ENCODE peak calls at places on chromosomes 13 and 19, in ten cellular contexts. Q is BJ, M is PC-9, B is pancreas, N is lower leg skin, E is left lung, L is tibial nerve, S is heart left ventricle, F is psoas muscle, D is AG10803. K is an unnamed sample.

GRCh38 chr19:29635963-29636362 is 29.3 kb upstream of the PLEKHF1 start:
- DNase-seq in Q (no peak), D (no peak), L (no peak), F (no peak), S (no peak), B (peak), N (no peak), M (no peak), E (no peak), K (no peak)

GRCh38 chr13:21079761-21080730 is 18.7 kb upstream of the LATS2 start:
- DNase-seq in S (peak), L (no peak), N (no peak), E (no peak), B (no peak), M (peak), D (peak), Q (peak), F (no peak), K (peak)

GRCh38 chr19:55146648-55147218 is 2.3 kb downstream of the TNNT1 start:
- DNase-seq in M (peak), F (peak), L (no peak), B (no peak), S (no peak), D (no peak), N (no peak), Q (no peak), E (no peak), K (no peak)

GRCh38 chr13:61294467-61295186 is 121.0 kb downstream of the PCDH20 start:
- DNase-seq in Q (no peak), N (no peak), B (no peak), L (no peak), E (no peak), S (no peak), F (no peak), D (no peak), M (no peak), K (no peak)

GRCh38 chr13:65378943-65379519 is 1851.1 kb downstream of the PCDH9 start:
- DNase-seq in N (no peak), S (no peak), D (peak), E (no peak), F (no peak), Q (no peak), B (no peak), L (no peak), M (no peak), K (no peak)

GRCh38 chr13:79990048-79990447 is 350.9 kb downstream of the SPRY2 start:
- DNase-seq in E (no peak), L (no peak), S (no peak), F (no peak), D (peak), M (no peak), Q (no peak), N (no peak), B (no peak), K (no peak)

GRCh38 chr13:29154390-29154789 is 334.3 kb downstream of the MTUS2 start:
- DNase-seq in N (no peak), M (no peak), L (no peak), E (no peak), D (peak), Q (no peak), F (no peak), B (no peak), S (no peak), K (no peak)

GRCh38 chr19:5470264-5470671 is 15.1 kb downstream of the ZNRF4 start:
- DNase-seq in N (peak), D (no peak), F (no peak), S (no peak), M (peak), B (no peak), E (no peak), L (no peak), Q (no peak), K (no peak)

GRCh38 chr19:58401825-58402433 is 6.5 kb downstream of the RNF225 start:
- DNase-seq in M (no peak), N (no peak), Q (no peak), E (no peak), L (no peak), S (no peak), F (no peak), D (no peak), B (no peak), K (no peak)

GRCh38 chr19:49687566-49688316 is 1.7 kb upstream of the ADM5 start:
- DNase-seq in F (no peak), L (no peak), Q (no peak), M (no peak), E (no peak), S (no peak), N (no peak), D (no peak), B (no peak), K (no peak)

GRCh38 chr19:3722443-3723109 is 14.4 kb downstream of the TJP3 start:
- DNase-seq in M (peak), B (peak), F (no peak), N (no peak), S (no peak), E (no peak), D (no peak), L (no peak), Q (no peak), K (no peak)

GRCh38 chr13:113746143-113746525 is 12.9 kb upstream of the TMEM255B start:
- DNase-seq in N (no peak), L (no peak), M (no peak), Q (no peak), S (no peak), E (no peak), B (peak), F (no peak), D (no peak), K (no peak)

GRCh38 chr13:98309569-98310335 is 132.7 kb upstream of the RNF113B start:
- DNase-seq in D (no peak), L (no peak), Q (no peak), M (no peak), S (no peak), N (no peak), B (no peak), E (no peak), F (no peak), K (no peak)

GRCh38 chr13:98305670-98306069 is 128.6 kb upstream of the RNF113B start:
- DNase-seq in Q (no peak), L (no peak), S (no peak), M (no peak), D (no peak), E (no peak), N (no peak), F (no peak), B (no peak), K (no peak)

GRCh38 chr13:98307392-98307743 is 130.3 kb upstream of the RNF113B start:
- DNase-seq in B (no peak), L (no peak), Q (no peak), D (no peak), F (no peak), E (no peak), S (peak), M (no peak), N (no peak), K (no peak)

GRCh38 chr13:98308525-98308911 is 131.4 kb upstream of the RNF113B start:
- DNase-seq in N (no peak), E (no peak), F (no peak), S (no peak), L (no peak), M (no peak), B (no peak), D (no peak), Q (no peak), K (no peak)

GRCh38 chr13:98307744-98308524 is 130.9 kb upstream of the RNF113B start:
- DNase-seq in Q (no peak), B (no peak), E (no peak), S (no peak), D (peak), N (no peak), M (no peak), F (no peak), L (no peak), K (no peak)
- H3K4me3 ChIP-seq in Q (no peak), B (no peak), E (no peak), S (no peak), D (no peak), N (no peak), M (no peak), F (peak), L (no peak), K (no peak)

GRCh38 chr13:81539643-81540150 is 1198.8 kb upstream of the SPRY2 start:
- DNase-seq in M (no peak), Q (no peak), S (no peak), L (no peak), N (no peak), E (no peak), B (no peak), F (no peak), D (no peak), K (no peak)

GRCh38 chr13:81540777-81541176 is 1199.9 kb upstream of the SPRY2 start:
- DNase-seq in B (no peak), D (no peak), F (no peak), L (no peak), N (no peak), E (no peak), Q (no peak), S (no peak), M (no peak), K (no peak)
- TF ChIP-seq CTCF in B (peak), D (no peak), F (no peak), L (no peak), N (no peak), E (no peak), Q (no peak), S (no peak), M (peak), K (peak)

DNA sequence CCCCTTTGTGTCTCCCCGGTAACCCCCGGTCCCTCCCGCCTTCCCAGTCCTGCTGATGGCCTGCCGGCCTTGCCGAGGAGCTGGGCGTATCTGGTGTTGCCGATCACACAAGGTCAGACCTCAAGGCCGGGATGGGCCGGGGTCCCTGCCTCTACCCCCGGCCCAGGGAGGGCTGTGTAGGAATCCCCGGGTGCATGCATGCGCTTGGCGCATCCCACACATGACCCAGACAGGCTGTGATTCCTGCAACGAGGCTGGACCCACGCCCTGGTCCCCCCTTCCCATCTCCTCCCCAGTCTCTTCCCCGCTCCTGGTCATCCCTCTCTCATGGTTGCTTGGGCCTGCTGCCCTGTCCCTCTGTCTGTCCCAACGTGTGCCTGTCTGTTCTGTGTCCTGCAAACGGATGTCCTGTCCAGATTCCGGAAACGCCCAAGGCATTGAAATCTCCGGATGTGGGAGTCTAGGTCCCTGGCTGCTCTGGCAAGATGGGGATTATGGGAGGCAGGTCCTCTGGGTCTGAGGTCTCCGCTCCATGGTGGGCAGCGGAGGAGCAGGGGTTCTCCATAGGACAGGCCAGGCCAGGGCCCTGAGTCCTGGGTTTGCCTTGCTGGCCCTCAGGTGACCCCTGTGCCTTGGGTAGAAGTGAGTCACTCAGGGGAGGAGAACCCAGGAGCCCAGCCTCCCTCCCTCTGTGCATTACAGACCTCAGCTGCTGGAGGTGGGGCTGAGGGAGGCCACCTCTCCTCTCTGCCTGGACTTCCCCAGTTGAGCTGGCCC is 1.6 kb downstream of the PKN1 start:
- DNase-seq in N (peak), D (peak), B (no peak), F (peak), M (peak), L (no peak), Q (peak), E (peak), S (peak), K (peak)
- H3K4me3 ChIP-seq in N (no peak), D (peak), B (no peak), F (peak), M (peak), L (no peak), Q (peak), E (peak), S (peak), K (peak)

GRCh38 chr13:71240906-71241305 is 626.1 kb downstream of the DACH1 start:
- DNase-seq in M (no peak), E (no peak), Q (no peak), N (no peak), D (no peak), L (no peak), B (no peak), F (no peak), S (no peak), K (no peak)
- TF ChIP-seq CTCF in M (no peak), E (peak), Q (no peak), N (no peak), D (no peak), L (no peak), B (peak), F (peak), S (no peak), K (peak)

DNA sequence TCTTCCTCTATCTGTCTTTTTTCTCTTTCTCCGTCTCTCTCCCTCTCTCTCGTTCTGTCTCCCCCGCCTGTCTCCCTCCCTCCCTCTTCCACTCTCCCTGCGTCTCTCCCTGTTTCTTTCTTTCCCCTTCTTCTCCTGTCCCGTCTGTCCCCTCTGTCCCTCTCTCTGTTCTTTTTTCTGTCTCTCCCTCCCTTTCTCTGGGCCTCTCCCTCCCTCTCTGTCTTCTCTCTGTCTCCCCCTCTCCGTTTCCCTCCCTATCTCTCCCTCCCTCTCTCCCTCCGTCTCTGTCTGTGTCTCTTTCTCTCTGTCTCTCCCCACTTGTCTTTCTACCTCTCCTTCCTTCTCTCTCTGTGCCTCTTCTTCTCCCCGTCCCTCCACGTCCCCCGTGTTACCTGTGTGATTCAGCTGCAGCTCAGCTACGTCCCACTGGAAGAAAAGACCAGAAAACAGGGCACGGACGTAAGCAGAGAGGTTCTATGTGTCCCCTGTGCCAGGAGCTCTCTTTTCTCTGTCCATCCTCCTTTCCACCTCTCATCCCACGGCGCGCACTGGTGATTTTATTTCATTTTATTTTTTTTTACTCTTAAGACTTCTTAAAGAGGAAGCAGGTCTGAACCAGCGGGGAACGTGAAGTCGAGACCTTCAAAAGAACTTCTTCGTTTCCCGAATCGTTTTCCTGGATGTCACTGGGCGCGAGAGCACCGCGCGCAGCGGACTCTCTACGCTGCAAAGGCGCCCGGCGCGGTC is 1.1 kb downstream of the CD70 start:
- DNase-seq in L (no peak), S (no peak), M (no peak), D (no peak), N (no peak), E (no peak), F (no peak), B (no peak), Q (no peak), K (no peak)
- H3K4me3 ChIP-seq in L (no peak), S (peak), M (no peak), D (no peak), N (no peak), E (no peak), F (no peak), B (no peak), Q (no peak), K (no peak)

DNA sequence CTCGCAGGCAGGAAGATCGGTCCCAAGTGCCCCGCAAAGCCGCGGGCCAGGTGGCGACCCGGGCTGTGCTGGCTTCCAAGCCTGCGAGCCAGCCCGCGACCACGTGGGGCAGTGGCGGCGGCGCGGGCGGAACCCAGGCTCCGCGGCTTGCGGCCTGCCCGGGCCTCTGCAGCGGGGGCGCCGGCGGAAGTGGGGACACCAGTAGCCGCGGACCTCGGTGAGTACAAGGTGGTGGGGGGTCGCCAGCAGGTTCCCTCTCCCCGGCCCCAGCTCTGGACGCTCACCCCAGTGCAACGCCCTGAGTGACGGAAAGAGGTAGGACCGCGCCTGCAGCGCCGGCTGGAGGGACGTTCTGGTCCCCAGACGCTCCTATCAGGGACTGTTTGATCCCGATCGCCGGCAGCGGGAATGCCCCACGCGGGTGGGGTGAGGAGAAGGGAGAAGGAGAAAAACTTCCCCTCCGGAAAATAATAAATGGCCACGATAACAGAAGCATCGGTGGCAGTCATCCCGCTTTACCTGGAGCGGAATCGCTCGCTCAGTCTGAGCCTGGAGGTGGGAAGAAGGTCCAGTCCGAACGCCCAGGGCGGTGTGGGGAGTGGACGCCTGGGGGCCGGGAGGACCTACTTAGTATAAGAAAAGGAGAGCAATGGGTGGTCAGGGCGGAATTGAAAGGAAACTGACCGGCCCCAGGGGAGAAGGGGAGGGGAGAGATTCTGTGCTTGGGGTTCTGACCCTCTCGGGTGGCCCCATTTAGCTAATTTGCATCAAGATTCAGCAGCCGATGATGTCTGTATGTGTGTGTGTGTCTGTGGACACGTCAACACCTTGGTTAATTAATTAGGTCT is at the start of gene GEMIN7:
- DNase-seq in B (peak), D (peak), E (peak), F (peak), N (peak), S (peak), L (peak), M (peak), Q (no peak), K (peak)
- TF ChIP-seq CTCF in B (no peak), D (no peak), E (no peak), F (no peak), N (no peak), S (no peak), L (no peak), M (no peak), Q (no peak), K (no peak)